ENCODE peak calls at places on chromosomes 7 and 10, in five cellular contexts. One of them, this sample, is unnamed.
A peak's percentile ranks its signal among the peaks of the same experiment; 100 is the strongest.

GRCh38 chr10:32084484-32084883 is 28.3 kb upstream of the KIF5B start:
- DNase-seq in mucosa of descending colon: no peak
- DNase-seq in lung: no peak
- DNase-seq in fibroblast of villous mesenchyme: no peak
- DNase-seq in right lobe of liver: no peak
- DNase-seq in this sample: no peak

GRCh38 chr10:117552759-117553158 is 10.2 kb downstream of the EMX2 start:
- DNase-seq in fibroblast of villous mesenchyme: peak; percentile 59
- DNase-seq in lung: no peak
- DNase-seq in mucosa of descending colon: no peak
- DNase-seq in right lobe of liver: no peak
- DNase-seq in this sample: no peak

GRCh38 chr10:124294811-124295770 is 123.6 kb downstream of the OAT start:
- DNase-seq in lung: no peak
- DNase-seq in mucosa of descending colon: no peak
- DNase-seq in fibroblast of villous mesenchyme: no peak
- DNase-seq in right lobe of liver: peak; percentile 42
- DNase-seq in this sample: no peak

GRCh38 chr10:131825960-131826650 is 74.7 kb upstream of the PPP2R2D start:
- DNase-seq in right lobe of liver: peak; percentile 75
- DNase-seq in mucosa of descending colon: no peak
- DNase-seq in fibroblast of villous mesenchyme: no peak
- DNase-seq in lung: no peak
- DNase-seq in this sample: no peak

GRCh38 chr7:100013328-100013676 is 2.1 kb upstream of the ZKSCAN1 start:
- DNase-seq in lung: no peak
- DNase-seq in right lobe of liver: no peak
- DNase-seq in fibroblast of villous mesenchyme: no peak
- DNase-seq in mucosa of descending colon: no peak
- DNase-seq in this sample: no peak

GRCh38 chr7:75624134-75624832 is 114.5 kb downstream of the HIP1 start:
- DNase-seq in right lobe of liver: no peak
- DNase-seq in mucosa of descending colon: no peak
- DNase-seq in fibroblast of villous mesenchyme: peak; percentile 95
- DNase-seq in lung: peak; percentile 83
- DNase-seq in this sample: no peak

GRCh38 chr7:140281255-140281654 is 104.5 kb upstream of the KDM7A start:
- DNase-seq in right lobe of liver: no peak
- DNase-seq in lung: no peak
- DNase-seq in mucosa of descending colon: no peak
- DNase-seq in fibroblast of villous mesenchyme: no peak
- DNase-seq in this sample: no peak

GRCh38 chr10:113967096-113967495 is 76.6 kb upstream of the ADRB1 start:
- DNase-seq in mucosa of descending colon: no peak
- DNase-seq in fibroblast of villous mesenchyme: no peak
- DNase-seq in lung: no peak
- DNase-seq in right lobe of liver: no peak
- DNase-seq in this sample: no peak

GRCh38 chr10:85648279-85648754 is 718.3 kb downstream of the GRID1 start:
- DNase-seq in fibroblast of villous mesenchyme: no peak
- DNase-seq in lung: no peak
- DNase-seq in right lobe of liver: no peak
- DNase-seq in mucosa of descending colon: no peak
- DNase-seq in this sample: no peak

GRCh38 chr10:132345345-132345744 is 13.4 kb downstream of the LRRC27 start:
- DNase-seq in lung: no peak
- DNase-seq in fibroblast of villous mesenchyme: no peak
- DNase-seq in right lobe of liver: no peak
- DNase-seq in mucosa of descending colon: no peak
- DNase-seq in this sample: no peak

GRCh38 chr7:89887489-89887888 is 266.8 kb upstream of the STEAP1 start:
- DNase-seq in fibroblast of villous mesenchyme: no peak
- DNase-seq in right lobe of liver: no peak
- DNase-seq in lung: no peak
- DNase-seq in mucosa of descending colon: no peak
- DNase-seq in this sample: no peak

GRCh38 chr10:123069271-123069670 is 60.5 kb downstream of the ACADSB start:
- DNase-seq in right lobe of liver: no peak
- DNase-seq in mucosa of descending colon: no peak
- DNase-seq in fibroblast of villous mesenchyme: no peak
- DNase-seq in lung: no peak
- DNase-seq in this sample: no peak

GRCh38 chr7:75842836-75843446 is 29.3 kb upstream of the CCL24 start:
- DNase-seq in fibroblast of villous mesenchyme: peak; percentile 96
- DNase-seq in mucosa of descending colon: no peak
- DNase-seq in lung: no peak
- DNase-seq in right lobe of liver: no peak
- DNase-seq in this sample: no peak

GRCh38 chr7:90938371-90938770 is 325.9 kb upstream of the FZD1 start:
- DNase-seq in mucosa of descending colon: no peak
- DNase-seq in lung: no peak
- DNase-seq in fibroblast of villous mesenchyme: no peak
- DNase-seq in right lobe of liver: no peak
- DNase-seq in this sample: no peak

GRCh38 chr7:71429116-71429515 is 297.2 kb downstream of the GALNT17 start:
- DNase-seq in mucosa of descending colon: no peak
- DNase-seq in lung: no peak
- DNase-seq in right lobe of liver: no peak
- DNase-seq in fibroblast of villous mesenchyme: no peak
- DNase-seq in this sample: no peak

GRCh38 chr7:156152380-156152779 is 340.1 kb upstream of the SHH start:
- DNase-seq in fibroblast of villous mesenchyme: no peak
- DNase-seq in mucosa of descending colon: no peak
- DNase-seq in right lobe of liver: no peak
- DNase-seq in lung: no peak
- DNase-seq in this sample: no peak

GRCh38 chr10:3887885-3888476 is 103.0 kb upstream of the KLF6 start:
- DNase-seq in fibroblast of villous mesenchyme: peak; percentile 94
- DNase-seq in mucosa of descending colon: no peak
- DNase-seq in right lobe of liver: no peak
- DNase-seq in lung: no peak
- DNase-seq in this sample: no peak

GRCh38 chr10:1716839-1717238 is 20.5 kb downstream of the ADARB2 start:
- DNase-seq in mucosa of descending colon: no peak
- DNase-seq in lung: no peak
- DNase-seq in fibroblast of villous mesenchyme: no peak
- DNase-seq in right lobe of liver: no peak
- DNase-seq in this sample: no peak

GRCh38 chr7:124071843-124072242 is 39.0 kb upstream of the TMEM229A start:
- DNase-seq in mucosa of descending colon: no peak
- DNase-seq in fibroblast of villous mesenchyme: no peak
- DNase-seq in lung: no peak
- DNase-seq in right lobe of liver: no peak
- DNase-seq in this sample: no peak

GRCh38 chr7:106010331-106010730 is 47.3 kb downstream of the CDHR3 start:
- DNase-seq in fibroblast of villous mesenchyme: no peak
- DNase-seq in mucosa of descending colon: no peak
- DNase-seq in right lobe of liver: no peak
- DNase-seq in lung: no peak
- DNase-seq in this sample: no peak

GRCh38 chr7:22445871-22446270 is 54.1 kb downstream of the STEAP1B start:
- DNase-seq in right lobe of liver: no peak
- DNase-seq in lung: no peak
- DNase-seq in fibroblast of villous mesenchyme: no peak
- DNase-seq in mucosa of descending colon: no peak
- DNase-seq in this sample: no peak

GRCh38 chr7:37494940-37495339 is 46.3 kb upstream of the ELMO1 start:
- DNase-seq in lung: no peak
- DNase-seq in fibroblast of villous mesenchyme: no peak
- DNase-seq in right lobe of liver: no peak
- DNase-seq in mucosa of descending colon: no peak
- DNase-seq in this sample: no peak

GRCh38 chr7:16242920-16243319 is 178.4 kb downstream of the CRPPA start:
- DNase-seq in right lobe of liver: no peak
- DNase-seq in fibroblast of villous mesenchyme: no peak
- DNase-seq in lung: no peak
- DNase-seq in mucosa of descending colon: no peak
- DNase-seq in this sample: no peak

GRCh38 chr10:121536271-121536918 is 61.8 kb downstream of the FGFR2 start:
- DNase-seq in right lobe of liver: peak; percentile 64
- DNase-seq in fibroblast of villous mesenchyme: no peak
- DNase-seq in mucosa of descending colon: no peak
- DNase-seq in lung: no peak
- DNase-seq in this sample: no peak

GRCh38 chr10:34816067-34817002 is 1.2 kb upstream of the PARD3 start:
- DNase-seq in mucosa of descending colon: peak; percentile 51
- DNase-seq in lung: no peak
- DNase-seq in right lobe of liver: no peak
- DNase-seq in fibroblast of villous mesenchyme: peak; percentile 55
- DNase-seq in this sample: no peak

GRCh38 chr10:102395677-102396197 is at the start of gene NFKB2:
- DNase-seq in mucosa of descending colon: no peak
- DNase-seq in lung: no peak
- DNase-seq in fibroblast of villous mesenchyme: no peak
- DNase-seq in right lobe of liver: no peak
- DNase-seq in this sample: no peak

GRCh38 chr7:84701524-84702306 is 485.1 kb downstream of the SEMA3D start:
- DNase-seq in fibroblast of villous mesenchyme: peak; percentile 89
- DNase-seq in mucosa of descending colon: no peak
- DNase-seq in right lobe of liver: no peak
- DNase-seq in lung: no peak
- DNase-seq in this sample: no peak

GRCh38 chr7:372939-373791 is 83.2 kb downstream of the FOXL3 start:
- DNase-seq in fibroblast of villous mesenchyme: no peak
- DNase-seq in lung: no peak
- DNase-seq in mucosa of descending colon: peak; percentile 74
- DNase-seq in right lobe of liver: peak; percentile 50
- DNase-seq in this sample: peak; percentile 62

GRCh38 chr10:129344103-129344502 is 122.9 kb upstream of the MGMT start:
- DNase-seq in lung: no peak
- DNase-seq in mucosa of descending colon: no peak
- DNase-seq in fibroblast of villous mesenchyme: no peak
- DNase-seq in right lobe of liver: no peak
- DNase-seq in this sample: no peak

GRCh38 chr10:60943372-60944158 is 420 bp downstream of the RHOBTB1 start:
- DNase-seq in lung: peak; percentile 76
- DNase-seq in mucosa of descending colon: peak; percentile 78
- DNase-seq in fibroblast of villous mesenchyme: peak; percentile 63
- DNase-seq in right lobe of liver: peak; percentile 55
- DNase-seq in this sample: peak; percentile 48

DNA sequence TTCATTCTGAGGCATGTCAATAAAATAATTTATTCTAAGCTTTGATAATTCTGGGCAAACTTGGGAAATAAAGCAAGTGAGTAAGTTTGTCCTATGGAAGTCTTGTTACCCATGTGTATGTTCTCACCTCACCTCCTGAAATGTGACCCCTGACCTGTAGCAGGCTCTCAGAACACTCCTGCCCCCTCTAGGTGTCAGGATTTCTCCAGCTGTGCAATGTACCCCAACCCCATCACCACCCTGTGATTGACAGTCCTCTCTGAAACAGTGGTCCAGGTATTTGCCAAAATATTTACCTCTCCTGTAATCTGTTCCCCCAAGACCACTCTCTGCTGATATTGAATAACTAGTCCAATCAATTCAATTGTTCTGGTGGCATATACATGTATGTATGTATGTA is 122.6 kb upstream of the PTER start:
- DNase-seq in lung: no peak
- DNase-seq in mucosa of descending colon: no peak
- DNase-seq in fibroblast of villous mesenchyme: no peak
- DNase-seq in right lobe of liver: no peak
- DNase-seq in this sample: no peak
- TF ChIP-seq CTCF in lung: no peak
- TF ChIP-seq CTCF in mucosa of descending colon: no peak
- TF ChIP-seq CTCF in fibroblast of villous mesenchyme: no peak
- TF ChIP-seq CTCF in right lobe of liver: no peak
- TF ChIP-seq CTCF in this sample: no peak

GRCh38 chr7:44096326-44096881 is 7.7 kb upstream of the AEBP1 start:
- DNase-seq in right lobe of liver: no peak
- DNase-seq in lung: no peak
- DNase-seq in fibroblast of villous mesenchyme: no peak
- DNase-seq in mucosa of descending colon: peak; percentile 14
- DNase-seq in this sample: no peak
- TF ChIP-seq CTCF in right lobe of liver: no peak
- TF ChIP-seq CTCF in lung: no peak
- TF ChIP-seq CTCF in fibroblast of villous mesenchyme: no peak
- TF ChIP-seq CTCF in mucosa of descending colon: no peak
- TF ChIP-seq CTCF in this sample: no peak

GRCh38 chr10:77673086-77673485 is 35.5 kb upstream of the KCNMA1 start:
- DNase-seq in mucosa of descending colon: no peak
- DNase-seq in right lobe of liver: no peak
- DNase-seq in fibroblast of villous mesenchyme: no peak
- DNase-seq in lung: no peak
- DNase-seq in this sample: no peak
- TF ChIP-seq CTCF in mucosa of descending colon: no peak
- TF ChIP-seq CTCF in right lobe of liver: no peak
- TF ChIP-seq CTCF in fibroblast of villous mesenchyme: no peak
- TF ChIP-seq CTCF in lung: no peak
- TF ChIP-seq CTCF in this sample: no peak

GRCh38 chr10:53843691-53844362 is 957.2 kb downstream of the PCDH15 start:
- DNase-seq in right lobe of liver: no peak
- DNase-seq in mucosa of descending colon: no peak
- DNase-seq in fibroblast of villous mesenchyme: no peak
- DNase-seq in lung: no peak
- DNase-seq in this sample: no peak

GRCh38 chr10:53841746-53842145 is 959.3 kb downstream of the PCDH15 start:
- DNase-seq in right lobe of liver: no peak
- DNase-seq in lung: no peak
- DNase-seq in mucosa of descending colon: no peak
- DNase-seq in fibroblast of villous mesenchyme: no peak
- DNase-seq in this sample: no peak

GRCh38 chr10:53840668-53841067 is 960.4 kb downstream of the PCDH15 start:
- DNase-seq in fibroblast of villous mesenchyme: no peak
- DNase-seq in lung: no peak
- DNase-seq in mucosa of descending colon: no peak
- DNase-seq in right lobe of liver: no peak
- DNase-seq in this sample: no peak

GRCh38 chr10:53836638-53837037 is 964.4 kb downstream of the PCDH15 start:
- DNase-seq in fibroblast of villous mesenchyme: no peak
- DNase-seq in mucosa of descending colon: no peak
- DNase-seq in right lobe of liver: no peak
- DNase-seq in lung: no peak
- DNase-seq in this sample: no peak

DNA sequence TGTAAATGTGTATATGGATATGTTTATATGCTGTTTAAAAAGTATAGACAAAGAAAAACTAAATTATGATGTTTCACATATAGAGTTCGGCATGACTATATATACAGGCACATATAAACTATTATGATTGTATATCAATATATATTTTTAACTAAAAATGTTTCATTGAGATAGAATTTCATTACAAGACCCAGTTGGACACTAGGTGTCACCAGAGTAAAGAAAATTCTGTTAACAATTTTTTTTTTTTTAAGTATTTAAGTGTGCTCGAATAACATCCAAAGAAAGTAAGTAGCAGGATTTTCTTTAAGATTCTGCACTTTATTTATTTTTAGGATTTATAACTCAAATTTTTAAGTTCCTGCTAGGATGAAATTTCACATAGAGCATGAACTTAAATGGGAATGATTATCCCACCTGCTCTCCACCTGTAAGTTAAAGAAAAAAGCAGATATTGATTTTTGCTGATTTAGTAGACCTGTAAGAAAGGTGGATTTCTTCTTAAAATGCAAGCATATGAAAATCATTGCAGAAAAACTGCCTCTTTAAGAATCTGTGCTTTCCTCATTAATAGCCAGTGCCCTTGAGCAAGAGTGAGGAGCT is 961.5 kb downstream of the PCDH15 start:
- DNase-seq in lung: no peak
- DNase-seq in right lobe of liver: no peak
- DNase-seq in mucosa of descending colon: no peak
- DNase-seq in fibroblast of villous mesenchyme: peak; percentile 6
- DNase-seq in this sample: no peak
- TF ChIP-seq CTCF in lung: no peak
- TF ChIP-seq CTCF in right lobe of liver: peak; percentile 61
- TF ChIP-seq CTCF in mucosa of descending colon: peak; percentile 21
- TF ChIP-seq CTCF in fibroblast of villous mesenchyme: peak; percentile 29
- TF ChIP-seq CTCF in this sample: peak; percentile 71